ENCODE peak calls at places on chromosomes 3 and 15, in four cellular contexts. C, J, P and W are unnamed samples.

GRCh38 chr15:73941044-73941443 is 14.8 kb downstream of the LOXL1 start:
- DNase-seq in C (no peak), J (no peak), P (no peak), W (no peak)

GRCh38 chr3:71710906-71711494 is 14.2 kb downstream of the EIF4E3 start:
- DNase-seq in C (peak; percentile 29), J (peak; percentile 43), P (no peak), W (peak; percentile 51)

GRCh38 chr15:60054472-60054871 is 50.4 kb downstream of the FOXB1 start:
- DNase-seq in C (no peak), J (no peak), P (no peak), W (no peak)

GRCh38 chr15:74624020-74624602 is 8.5 kb downstream of the CLK3 start:
- DNase-seq in C (no peak), J (no peak), P (no peak), W (no peak)

GRCh38 chr3:82409842-82410241 is 648.4 kb upstream of the GBE1 start:
- DNase-seq in C (no peak), J (no peak), P (no peak), W (no peak)

GRCh38 chr3:197428117-197428761 is 127.5 kb downstream of the BDH1 start:
- DNase-seq in C (peak; percentile 28), J (peak; percentile 68), P (no peak), W (peak; percentile 29)

GRCh38 chr15:33194704-33195261 is at the start of gene FMN1:
- DNase-seq in C (no peak), J (peak; percentile 86), P (peak; percentile 98), W (peak; percentile 90)

GRCh38 chr3:98596902-98597500 is 3.6 kb upstream of the CPOX start:
- DNase-seq in C (peak; percentile 28), J (peak; percentile 51), P (no peak), W (peak; percentile 42)

GRCh38 chr3:55272031-55272645 is 215.0 kb downstream of the WNT5A start:
- DNase-seq in C (no peak), J (no peak), P (no peak), W (no peak)

GRCh38 chr3:122739172-122739571 is 54.5 kb downstream of the HSPBAP1 start:
- DNase-seq in C (no peak), J (no peak), P (no peak), W (no peak)

GRCh38 chr15:69140306-69140705 is 20.1 kb upstream of the GLCE start:
- DNase-seq in C (no peak), J (no peak), P (no peak), W (no peak)

GRCh38 chr3:15831927-15832326 is 34.1 kb upstream of the ANKRD28 start:
- DNase-seq in C (no peak), J (no peak), P (no peak), W (no peak)

GRCh38 chr3:157051055-157051454 is 108.9 kb downstream of the CCNL1 start:
- DNase-seq in C (no peak), J (no peak), P (no peak), W (no peak)

GRCh38 chr3:157176108-157176507 is 16.2 kb upstream of the CCNL1 start:
- DNase-seq in C (no peak), J (no peak), P (no peak), W (no peak)

GRCh38 chr3:154060606-154061380 is 60.4 kb upstream of the ARHGEF26 start:
- DNase-seq in C (no peak), J (no peak), P (no peak), W (no peak)

GRCh38 chr3:30437172-30437571 is 169.2 kb upstream of the TGFBR2 start:
- DNase-seq in C (no peak), J (no peak), P (no peak), W (no peak)

GRCh38 chr15:71761649-71762048 is 48.7 kb upstream of the NR2E3 start:
- DNase-seq in C (peak; percentile 60), J (no peak), P (no peak), W (peak; percentile 83)

GRCh38 chr3:23537006-23537620 is 268.6 kb upstream of the UBE2E1 start:
- DNase-seq in C (no peak), J (no peak), P (no peak), W (no peak)

GRCh38 chr15:43517354-43518072 is at the start of gene MAP1A:
- DNase-seq in C (no peak), J (peak; percentile 84), P (peak; percentile 32), W (no peak)

GRCh38 chr3:180923561-180923960 is 11.1 kb downstream of the FXR1 start:
- DNase-seq in C (no peak), J (no peak), P (no peak), W (no peak)

GRCh38 chr3:180913582-180914404 is 1.3 kb downstream of the FXR1 start:
- DNase-seq in C (no peak), J (peak; percentile 26), P (no peak), W (no peak)

GRCh38 chr3:180912304-180913226 is at the start of gene FXR1:
- DNase-seq in C (peak; percentile 84), J (peak; percentile 89), P (peak; percentile 96), W (peak; percentile 95)

GRCh38 chr3:180922242-180922641 is 9.8 kb downstream of the FXR1 start:
- DNase-seq in C (no peak), J (no peak), P (no peak), W (no peak)

GRCh38 chr3:180918542-180918941 is 6.1 kb downstream of the FXR1 start:
- DNase-seq in C (no peak), J (no peak), P (no peak), W (no peak)
- TF ChIP-seq NR3C1 in C (no peak), J (no peak), P (no peak), W (no peak)

GRCh38 chr3:120274739-120275167 is 10.3 kb downstream of the GPR156 start:
- DNase-seq in C (peak; percentile 80), J (no peak), P (no peak), W (peak; percentile 21)
- TF ChIP-seq NR3C1 in C (no peak), J (no peak), P (no peak), W (no peak)

GRCh38 chr3:127092368-127092767 is 100.6 kb upstream of the PRR23E start:
- DNase-seq in C (no peak), J (no peak), P (no peak), W (no peak)
- TF ChIP-seq NR3C1 in C (no peak), J (no peak), P (no peak), W (no peak)

DNA sequence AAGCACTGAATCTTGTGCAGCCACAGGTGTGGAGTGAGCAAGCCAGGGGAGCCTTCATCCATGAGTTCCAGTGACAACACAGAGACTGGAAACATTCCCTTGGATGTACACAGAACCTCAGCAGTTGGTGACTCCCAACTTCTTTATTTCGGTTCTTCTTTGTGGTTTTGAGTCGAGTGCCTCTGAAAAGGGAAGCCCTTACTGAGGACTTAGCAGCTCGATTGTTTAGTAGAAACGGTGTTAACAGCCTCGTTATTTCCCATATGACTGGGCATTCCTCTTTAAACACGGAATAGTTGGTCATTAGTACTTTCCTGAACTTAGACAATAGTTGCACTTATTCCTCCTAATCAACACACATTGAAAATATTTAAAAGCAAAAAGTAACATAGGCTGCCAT is 7.7 kb downstream of the SLCO3A1 start:
- DNase-seq in C (no peak), J (no peak), P (no peak), W (no peak)
- TF ChIP-seq NR3C1 in C (no peak), J (no peak), P (no peak), W (no peak)